ENCODE peak calls at places on chromosome 21, in four cellular contexts. X is C1 segment of cervical spinal cord; B is activated naive CD4-positive, alpha-beta T cell treated with Interleukin-2 at 50 U/mL for 16 hours; J is T-cell. G is an unnamed sample.

GRCh38 chr21:26850116-26850643 is 5.0 kb upstream of the ADAMTS1 start:
- DNase-seq in X (no peak), B (no peak), J (no peak), G (no peak)

GRCh38 chr21:34878940-34879339 is 170.2 kb downstream of the RUNX1 start:
- DNase-seq in X (no peak), B (no peak), J (no peak), G (no peak)

GRCh38 chr21:46008893-46009635 is 27.5 kb downstream of the COL6A1 start:
- DNase-seq in X (no peak), B (no peak), J (no peak), G (no peak)

GRCh38 chr21:16186742-16187141 is 457.0 kb downstream of the USP25 start:
- DNase-seq in X (no peak), B (no peak), J (no peak), G (no peak)

GRCh38 chr21:42593007-42593814 is 60.2 kb upstream of the PDE9A start:
- DNase-seq in X (peak), B (peak), J (peak), G (peak)

GRCh38 chr21:45973475-45974072 is 8.0 kb upstream of the COL6A1 start:
- DNase-seq in X (no peak), B (peak), J (peak), G (peak)

GRCh38 chr21:31670065-31670464 is 10.6 kb downstream of the SOD1 start:
- DNase-seq in X (no peak), B (no peak), J (no peak), G (no peak)

GRCh38 chr21:16307256-16307655 is 577.5 kb downstream of the USP25 start:
- DNase-seq in X (no peak), B (no peak), J (no peak), G (no peak)

GRCh38 chr21:28393279-28393678 is 599.4 kb downstream of the LTN1 start:
- DNase-seq in X (no peak), B (no peak), J (no peak), G (no peak)

GRCh38 chr21:42208801-42209490 is 10.0 kb upstream of the ABCG1 start:
- DNase-seq in X (no peak), B (no peak), J (no peak), G (no peak)

GRCh38 chr21:31254131-31254530 is 89.9 kb downstream of the TIAM1 start:
- DNase-seq in X (no peak), B (no peak), J (no peak), G (no peak)

GRCh38 chr21:32173106-32173755 is 105.6 kb downstream of the MIS18A start:
- DNase-seq in X (no peak), B (no peak), J (no peak), G (no peak)

GRCh38 chr21:28272272-28272992 is 720.2 kb downstream of the LTN1 start:
- DNase-seq in X (no peak), B (no peak), J (no peak), G (no peak)

GRCh38 chr21:19433623-19434022 is 1030.0 kb upstream of the TMPRSS15 start:
- DNase-seq in X (no peak), B (no peak), J (no peak), G (no peak)

GRCh38 chr21:41768371-41769042 is 1.7 kb upstream of the RIPK4 start:
- DNase-seq in X (no peak), B (peak), J (no peak), G (no peak)

GRCh38 chr21:37855568-37856391 is 60.5 kb downstream of the KCNJ6 start:
- DNase-seq in X (no peak), B (no peak), J (no peak), G (no peak)

GRCh38 chr21:35644523-35644922 is 415.8 kb downstream of the SETD4 start:
- DNase-seq in X (no peak), B (no peak), J (no peak), G (no peak)

GRCh38 chr21:41956926-41957729 is 3.3 kb upstream of the C2CD2 start:
- DNase-seq in X (no peak), B (no peak), J (no peak), G (no peak)

GRCh38 chr21:43892984-43893535 is 28.0 kb downstream of the AGPAT3 start:
- DNase-seq in X (no peak), B (no peak), J (no peak), G (no peak)

GRCh38 chr21:21000576-21001175 is 2.5 kb downstream of the NCAM2 start:
- DNase-seq in X (no peak), B (no peak), J (no peak), G (no peak)

GRCh38 chr21:14236180-14236579 is 20.2 kb downstream of the RBM11 start:
- DNase-seq in X (no peak), B (no peak), J (no peak), G (no peak)

GRCh38 chr21:33011462-33011861 is 14.3 kb upstream of the OLIG2 start:
- DNase-seq in X (no peak), B (no peak), J (no peak), G (no peak)

GRCh38 chr21:39055167-39055767 is 128.0 kb downstream of the PSMG1 start:
- DNase-seq in X (no peak), B (no peak), J (no peak), G (no peak)

GRCh38 chr21:42991992-42992740 is 17.8 kb downstream of the PKNOX1 start:
- DNase-seq in X (peak), B (no peak), J (no peak), G (no peak)

GRCh38 chr21:24716306-24716918 is 890.9 kb downstream of the MRPL39 start:
- DNase-seq in X (no peak), B (no peak), J (no peak), G (no peak)

GRCh38 chr21:46347203-46347550 is 23.2 kb downstream of the PCNT start:
- DNase-seq in X (no peak), B (no peak), J (no peak), G (no peak)

GRCh38 chr21:41885341-41886024 is 6.3 kb upstream of the PRDM15 start:
- DNase-seq in X (no peak), B (no peak), J (no peak), G (no peak)